ENCODE peak calls at places on chromosomes 2 and 18, in five cellular contexts. One of them, this sample, is unnamed.

GRCh38 chr2:235045336-235045972 is 93.6 kb downstream of the SH3BP4 start:
- DNase-seq in GM18507: peak
- DNase-seq in activated naive CD4-positive, alpha-beta T cell treated with anti-CD3 and anti-CD28 coated beads for 36 hours: no peak
- DNase-seq in NCI-H460: no peak
- DNase-seq in AG04450: no peak
- DNase-seq in this sample: no peak

GRCh38 chr2:236879416-236879963 is 206.2 kb upstream of the COPS8 start:
- DNase-seq in NCI-H460: no peak
- DNase-seq in AG04450: no peak
- DNase-seq in GM18507: no peak
- DNase-seq in activated naive CD4-positive, alpha-beta T cell treated with anti-CD3 and anti-CD28 coated beads for 36 hours: no peak
- DNase-seq in this sample: no peak

GRCh38 chr2:239916205-239917127 is 108.7 kb downstream of the NDUFA10 start:
- DNase-seq in activated naive CD4-positive, alpha-beta T cell treated with anti-CD3 and anti-CD28 coated beads for 36 hours: no peak
- DNase-seq in AG04450: no peak
- DNase-seq in NCI-H460: no peak
- DNase-seq in GM18507: no peak
- DNase-seq in this sample: no peak

GRCh38 chr18:35457140-35457704 is 40.5 kb downstream of the INO80C start:
- DNase-seq in activated naive CD4-positive, alpha-beta T cell treated with anti-CD3 and anti-CD28 coated beads for 36 hours: no peak
- DNase-seq in AG04450: no peak
- DNase-seq in NCI-H460: no peak
- DNase-seq in GM18507: no peak
- DNase-seq in this sample: no peak

GRCh38 chr2:45930396-45930792 is 278.9 kb downstream of the PRKCE start:
- DNase-seq in AG04450: peak
- DNase-seq in NCI-H460: no peak
- DNase-seq in GM18507: no peak
- DNase-seq in activated naive CD4-positive, alpha-beta T cell treated with anti-CD3 and anti-CD28 coated beads for 36 hours: no peak
- DNase-seq in this sample: peak

GRCh38 chr2:172134270-172134669 is 31.6 kb upstream of the DLX2 start:
- DNase-seq in NCI-H460: no peak
- DNase-seq in activated naive CD4-positive, alpha-beta T cell treated with anti-CD3 and anti-CD28 coated beads for 36 hours: no peak
- DNase-seq in GM18507: no peak
- DNase-seq in AG04450: no peak
- DNase-seq in this sample: no peak

GRCh38 chr2:112683550-112684414 is 37.0 kb upstream of the NT5DC4 start:
- DNase-seq in activated naive CD4-positive, alpha-beta T cell treated with anti-CD3 and anti-CD28 coated beads for 36 hours: no peak
- DNase-seq in GM18507: no peak
- DNase-seq in AG04450: no peak
- DNase-seq in NCI-H460: no peak
- DNase-seq in this sample: no peak

GRCh38 chr2:235026137-235026536 is 74.3 kb downstream of the SH3BP4 start:
- DNase-seq in GM18507: no peak
- DNase-seq in activated naive CD4-positive, alpha-beta T cell treated with anti-CD3 and anti-CD28 coated beads for 36 hours: no peak
- DNase-seq in NCI-H460: peak
- DNase-seq in AG04450: peak
- DNase-seq in this sample: no peak

GRCh38 chr2:158936978-158937377 is 31.5 kb upstream of the TANC1 start:
- DNase-seq in AG04450: peak
- DNase-seq in GM18507: no peak
- DNase-seq in NCI-H460: peak
- DNase-seq in activated naive CD4-positive, alpha-beta T cell treated with anti-CD3 and anti-CD28 coated beads for 36 hours: no peak
- DNase-seq in this sample: no peak

GRCh38 chr2:72104821-72105588 is 42.7 kb downstream of the CYP26B1 start:
- DNase-seq in activated naive CD4-positive, alpha-beta T cell treated with anti-CD3 and anti-CD28 coated beads for 36 hours: no peak
- DNase-seq in GM18507: no peak
- DNase-seq in AG04450: no peak
- DNase-seq in NCI-H460: no peak
- DNase-seq in this sample: no peak

GRCh38 chr2:63424329-63425078 is 163.8 kb downstream of the WDPCP start:
- DNase-seq in activated naive CD4-positive, alpha-beta T cell treated with anti-CD3 and anti-CD28 coated beads for 36 hours: no peak
- DNase-seq in AG04450: no peak
- DNase-seq in GM18507: no peak
- DNase-seq in NCI-H460: peak
- DNase-seq in this sample: peak

GRCh38 chr2:108968619-108969018 is 20.4 kb downstream of the EDAR start:
- DNase-seq in GM18507: no peak
- DNase-seq in AG04450: no peak
- DNase-seq in activated naive CD4-positive, alpha-beta T cell treated with anti-CD3 and anti-CD28 coated beads for 36 hours: peak
- DNase-seq in NCI-H460: no peak
- DNase-seq in this sample: no peak

GRCh38 chr2:127045792-127046501 is 61.0 kb downstream of the BIN1 start:
- DNase-seq in AG04450: no peak
- DNase-seq in NCI-H460: no peak
- DNase-seq in activated naive CD4-positive, alpha-beta T cell treated with anti-CD3 and anti-CD28 coated beads for 36 hours: no peak
- DNase-seq in GM18507: no peak
- DNase-seq in this sample: no peak

GRCh38 chr2:231996797-231997555 is 35.5 kb downstream of the DIS3L2 start:
- DNase-seq in activated naive CD4-positive, alpha-beta T cell treated with anti-CD3 and anti-CD28 coated beads for 36 hours: no peak
- DNase-seq in NCI-H460: no peak
- DNase-seq in GM18507: no peak
- DNase-seq in AG04450: no peak
- DNase-seq in this sample: no peak

GRCh38 chr2:233455006-233455405 is 100.7 kb downstream of the DGKD start:
- DNase-seq in activated naive CD4-positive, alpha-beta T cell treated with anti-CD3 and anti-CD28 coated beads for 36 hours: no peak
- DNase-seq in NCI-H460: no peak
- DNase-seq in AG04450: no peak
- DNase-seq in GM18507: no peak
- DNase-seq in this sample: no peak

GRCh38 chr2:216533504-216534068 is 34.9 kb downstream of the RPL37A start:
- DNase-seq in activated naive CD4-positive, alpha-beta T cell treated with anti-CD3 and anti-CD28 coated beads for 36 hours: no peak
- DNase-seq in AG04450: no peak
- DNase-seq in GM18507: no peak
- DNase-seq in NCI-H460: no peak
- DNase-seq in this sample: no peak

GRCh38 chr18:79554945-79555645 is 124.5 kb upstream of the CTDP1 start:
- DNase-seq in AG04450: no peak
- DNase-seq in activated naive CD4-positive, alpha-beta T cell treated with anti-CD3 and anti-CD28 coated beads for 36 hours: no peak
- DNase-seq in GM18507: no peak
- DNase-seq in NCI-H460: no peak
- DNase-seq in this sample: no peak

GRCh38 chr2:144630459-144631215 is 110.7 kb upstream of the ZEB2 start:
- DNase-seq in NCI-H460: no peak
- DNase-seq in GM18507: no peak
- DNase-seq in AG04450: no peak
- DNase-seq in activated naive CD4-positive, alpha-beta T cell treated with anti-CD3 and anti-CD28 coated beads for 36 hours: no peak
- DNase-seq in this sample: no peak